ENCODE peak calls at places on chromosomes 12 and 14, in eight cellular contexts. One of them, this sample, is unnamed. For H3K9me3, the result is how much of the 10 kb centered on the place peaks cover.

GRCh38 chr12:27610380-27610779 is 85.9 kb upstream of the REP15 start:
- DNase-seq in trophoblast cell: no peak
- DNase-seq in breast epithelium: peak
- DNase-seq in fibroblast of lung: peak
- DNase-seq in CD4-positive, alpha-beta memory T cell: no peak
- DNase-seq in psoas muscle: no peak
- DNase-seq in CD8-positive, alpha-beta T cell: no peak
- DNase-seq in right atrium auricular region: no peak
- DNase-seq in this sample: no peak

GRCh38 chr12:5459051-5459782 is 27.3 kb downstream of the NTF3 start:
- DNase-seq in trophoblast cell: no peak
- DNase-seq in breast epithelium: no peak
- DNase-seq in fibroblast of lung: no peak
- DNase-seq in CD4-positive, alpha-beta memory T cell: no peak
- DNase-seq in psoas muscle: no peak
- DNase-seq in CD8-positive, alpha-beta T cell: no peak
- DNase-seq in right atrium auricular region: no peak
- DNase-seq in this sample: no peak

GRCh38 chr12:58487280-58488141 is 432.8 kb downstream of the LRIG3 start:
- DNase-seq in trophoblast cell: no peak
- DNase-seq in breast epithelium: no peak
- DNase-seq in fibroblast of lung: peak
- DNase-seq in CD4-positive, alpha-beta memory T cell: no peak
- DNase-seq in psoas muscle: no peak
- DNase-seq in CD8-positive, alpha-beta T cell: no peak
- DNase-seq in right atrium auricular region: no peak
- DNase-seq in this sample: no peak

GRCh38 chr14:92315050-92315785 is 7.7 kb upstream of the SLC24A4 start:
- DNase-seq in trophoblast cell: no peak
- DNase-seq in breast epithelium: no peak
- DNase-seq in fibroblast of lung: no peak
- DNase-seq in CD4-positive, alpha-beta memory T cell: no peak
- DNase-seq in psoas muscle: peak
- DNase-seq in CD8-positive, alpha-beta T cell: no peak
- DNase-seq in right atrium auricular region: no peak
- DNase-seq in this sample: no peak

GRCh38 chr12:2834581-2835491 is at the start of gene NRIP2:
- DNase-seq in trophoblast cell: no peak
- DNase-seq in breast epithelium: no peak
- DNase-seq in fibroblast of lung: peak
- DNase-seq in CD4-positive, alpha-beta memory T cell: no peak
- DNase-seq in psoas muscle: peak
- DNase-seq in CD8-positive, alpha-beta T cell: no peak
- DNase-seq in right atrium auricular region: no peak
- DNase-seq in this sample: peak

GRCh38 chr12:52207895-52208294 is 16.1 kb upstream of the KRT80 start:
- DNase-seq in trophoblast cell: no peak
- DNase-seq in breast epithelium: peak
- DNase-seq in fibroblast of lung: peak
- DNase-seq in CD4-positive, alpha-beta memory T cell: no peak
- DNase-seq in psoas muscle: peak
- DNase-seq in CD8-positive, alpha-beta T cell: no peak
- DNase-seq in right atrium auricular region: no peak
- DNase-seq in this sample: peak

GRCh38 chr14:55568618-55569017 is 11.4 kb upstream of the KTN1 start:
- DNase-seq in trophoblast cell: no peak
- DNase-seq in breast epithelium: no peak
- DNase-seq in fibroblast of lung: no peak
- DNase-seq in CD4-positive, alpha-beta memory T cell: no peak
- DNase-seq in psoas muscle: no peak
- DNase-seq in CD8-positive, alpha-beta T cell: no peak
- DNase-seq in right atrium auricular region: no peak
- DNase-seq in this sample: no peak

GRCh38 chr12:128531153-128531552 is 264.2 kb downstream of the TMEM132C start:
- DNase-seq in trophoblast cell: no peak
- DNase-seq in breast epithelium: no peak
- DNase-seq in fibroblast of lung: no peak
- DNase-seq in CD4-positive, alpha-beta memory T cell: no peak
- DNase-seq in psoas muscle: no peak
- DNase-seq in CD8-positive, alpha-beta T cell: no peak
- DNase-seq in right atrium auricular region: no peak
- DNase-seq in this sample: no peak

GRCh38 chr12:60172696-60173095 is 576.9 kb downstream of the SLC16A7 start:
- DNase-seq in trophoblast cell: no peak
- DNase-seq in breast epithelium: no peak
- DNase-seq in fibroblast of lung: no peak
- DNase-seq in CD4-positive, alpha-beta memory T cell: no peak
- DNase-seq in psoas muscle: no peak
- DNase-seq in CD8-positive, alpha-beta T cell: no peak
- DNase-seq in right atrium auricular region: no peak
- DNase-seq in this sample: no peak

GRCh38 chr12:50211392-50212070 is 44.4 kb upstream of the CERS5 start:
- DNase-seq in trophoblast cell: no peak
- DNase-seq in breast epithelium: no peak
- DNase-seq in fibroblast of lung: no peak
- DNase-seq in CD4-positive, alpha-beta memory T cell: no peak
- DNase-seq in psoas muscle: no peak
- DNase-seq in CD8-positive, alpha-beta T cell: no peak
- DNase-seq in right atrium auricular region: no peak
- DNase-seq in this sample: no peak

GRCh38 chr14:104782823-104783170 is 12.8 kb downstream of the AKT1 start:
- DNase-seq in trophoblast cell: no peak
- DNase-seq in breast epithelium: no peak
- DNase-seq in fibroblast of lung: no peak
- DNase-seq in CD4-positive, alpha-beta memory T cell: no peak
- DNase-seq in psoas muscle: no peak
- DNase-seq in CD8-positive, alpha-beta T cell: no peak
- DNase-seq in right atrium auricular region: no peak
- DNase-seq in this sample: no peak

GRCh38 chr12:111429760-111430417 is 24.2 kb downstream of the SH2B3 start:
- DNase-seq in trophoblast cell: no peak
- DNase-seq in breast epithelium: no peak
- DNase-seq in fibroblast of lung: no peak
- DNase-seq in CD4-positive, alpha-beta memory T cell: peak
- DNase-seq in psoas muscle: no peak
- DNase-seq in CD8-positive, alpha-beta T cell: peak
- DNase-seq in right atrium auricular region: no peak
- DNase-seq in this sample: no peak

GRCh38 chr12:12531194-12531593 is 31.5 kb downstream of the DUSP16 start:
- DNase-seq in trophoblast cell: peak
- DNase-seq in breast epithelium: no peak
- DNase-seq in fibroblast of lung: no peak
- DNase-seq in CD4-positive, alpha-beta memory T cell: no peak
- DNase-seq in psoas muscle: no peak
- DNase-seq in CD8-positive, alpha-beta T cell: no peak
- DNase-seq in right atrium auricular region: no peak
- DNase-seq in this sample: no peak

GRCh38 chr12:39441189-39441962 is 1.5 kb downstream of the KIF21A start:
- DNase-seq in trophoblast cell: no peak
- DNase-seq in breast epithelium: no peak
- DNase-seq in fibroblast of lung: no peak
- DNase-seq in CD4-positive, alpha-beta memory T cell: no peak
- DNase-seq in psoas muscle: no peak
- DNase-seq in CD8-positive, alpha-beta T cell: no peak
- DNase-seq in right atrium auricular region: no peak
- DNase-seq in this sample: no peak

GRCh38 chr14:102840801-102841528 is 63.7 kb downstream of the TRAF3 start:
- DNase-seq in trophoblast cell: no peak
- DNase-seq in breast epithelium: no peak
- DNase-seq in fibroblast of lung: no peak
- DNase-seq in CD4-positive, alpha-beta memory T cell: no peak
- DNase-seq in psoas muscle: no peak
- DNase-seq in CD8-positive, alpha-beta T cell: no peak
- DNase-seq in right atrium auricular region: no peak
- DNase-seq in this sample: no peak

DNA sequence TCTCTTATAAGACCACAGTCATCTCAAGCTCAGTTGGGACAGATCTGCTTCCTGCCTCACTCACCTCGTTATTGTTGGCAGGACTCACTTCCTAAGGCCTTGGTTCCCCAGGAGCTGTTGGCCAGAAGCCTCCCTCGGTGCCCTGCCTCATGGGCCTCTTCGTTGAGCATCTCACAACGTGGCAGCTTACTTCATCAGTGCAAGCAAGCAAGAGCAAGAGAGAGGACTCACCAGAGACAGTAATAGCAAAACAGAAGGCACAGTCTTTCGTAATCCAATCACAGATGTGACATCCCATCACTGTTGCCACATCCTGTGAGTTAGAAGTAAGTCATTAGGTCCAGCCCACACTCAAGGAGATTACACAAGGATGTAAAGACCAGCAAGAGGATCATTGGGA is 5.1 kb upstream of the NUMB start:
- DNase-seq in trophoblast cell: peak
- DNase-seq in breast epithelium: no peak
- DNase-seq in fibroblast of lung: peak
- DNase-seq in CD4-positive, alpha-beta memory T cell: no peak
- DNase-seq in psoas muscle: peak
- DNase-seq in CD8-positive, alpha-beta T cell: no peak
- DNase-seq in right atrium auricular region: peak
- DNase-seq in this sample: peak
- H3K4me3 ChIP-seq in trophoblast cell: no peak
- H3K4me3 ChIP-seq in breast epithelium: no peak
- H3K4me3 ChIP-seq in fibroblast of lung: no peak
- H3K4me3 ChIP-seq in CD4-positive, alpha-beta memory T cell: no peak
- H3K4me3 ChIP-seq in psoas muscle: no peak
- H3K4me3 ChIP-seq in CD8-positive, alpha-beta T cell: no peak
- H3K4me3 ChIP-seq in right atrium auricular region: no peak
- H3K4me3 ChIP-seq in this sample: no peak

DNA sequence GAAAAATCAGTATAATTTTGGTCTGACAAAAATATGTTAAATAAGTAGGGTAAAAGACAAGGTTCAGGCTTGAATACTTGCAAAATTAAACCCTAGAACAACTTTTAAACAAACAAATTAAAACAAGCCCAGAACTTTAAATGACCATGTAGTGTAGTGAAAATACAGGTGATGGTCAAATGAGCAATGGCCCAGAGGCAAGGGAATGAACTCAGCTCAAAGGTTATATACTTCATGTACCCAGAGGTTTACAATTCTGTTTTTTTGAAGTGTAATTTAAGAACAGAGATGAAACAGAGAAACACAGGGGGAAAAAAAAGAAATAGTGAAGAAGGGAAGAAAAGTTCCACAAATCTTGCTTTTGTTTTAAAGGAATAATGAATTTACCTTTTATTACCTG is 949.2 kb downstream of the TRHDE start:
- DNase-seq in trophoblast cell: no peak
- DNase-seq in breast epithelium: no peak
- DNase-seq in fibroblast of lung: no peak
- DNase-seq in CD4-positive, alpha-beta memory T cell: no peak
- DNase-seq in psoas muscle: no peak
- DNase-seq in CD8-positive, alpha-beta T cell: no peak
- DNase-seq in right atrium auricular region: no peak
- DNase-seq in this sample: no peak
- H3K9me3 ChIP-seq in trophoblast cell: under half
- H3K9me3 ChIP-seq in breast epithelium: under half
- H3K9me3 ChIP-seq in fibroblast of lung: under half
- H3K9me3 ChIP-seq in CD4-positive, alpha-beta memory T cell: under half
- H3K9me3 ChIP-seq in psoas muscle: under half
- H3K9me3 ChIP-seq in CD8-positive, alpha-beta T cell: under half
- H3K9me3 ChIP-seq in right atrium auricular region: under half
- H3K9me3 ChIP-seq in this sample: under half

GRCh38 chr14:88063807-88064206 is 58.9 kb downstream of the GPR65 start:
- DNase-seq in trophoblast cell: no peak
- DNase-seq in breast epithelium: no peak
- DNase-seq in fibroblast of lung: no peak
- DNase-seq in CD4-positive, alpha-beta memory T cell: no peak
- DNase-seq in psoas muscle: no peak
- DNase-seq in CD8-positive, alpha-beta T cell: no peak
- DNase-seq in right atrium auricular region: no peak
- DNase-seq in this sample: no peak
- H3K4me3 ChIP-seq in trophoblast cell: no peak
- H3K4me3 ChIP-seq in breast epithelium: no peak
- H3K4me3 ChIP-seq in fibroblast of lung: no peak
- H3K4me3 ChIP-seq in CD4-positive, alpha-beta memory T cell: no peak
- H3K4me3 ChIP-seq in psoas muscle: no peak
- H3K4me3 ChIP-seq in CD8-positive, alpha-beta T cell: no peak
- H3K4me3 ChIP-seq in right atrium auricular region: no peak
- H3K4me3 ChIP-seq in this sample: no peak

GRCh38 chr12:93868771-93869170 is 191.6 kb downstream of the CRADD start:
- DNase-seq in trophoblast cell: no peak
- DNase-seq in breast epithelium: no peak
- DNase-seq in fibroblast of lung: peak
- DNase-seq in CD4-positive, alpha-beta memory T cell: no peak
- DNase-seq in psoas muscle: no peak
- DNase-seq in CD8-positive, alpha-beta T cell: no peak
- DNase-seq in right atrium auricular region: no peak
- DNase-seq in this sample: peak

GRCh38 chr12:93873561-93873960 is 196.4 kb downstream of the CRADD start:
- DNase-seq in trophoblast cell: no peak
- DNase-seq in breast epithelium: no peak
- DNase-seq in fibroblast of lung: no peak
- DNase-seq in CD4-positive, alpha-beta memory T cell: no peak
- DNase-seq in psoas muscle: no peak
- DNase-seq in CD8-positive, alpha-beta T cell: no peak
- DNase-seq in right atrium auricular region: no peak
- DNase-seq in this sample: no peak

GRCh38 chr12:93865751-93866150 is 188.6 kb downstream of the CRADD start:
- DNase-seq in trophoblast cell: no peak
- DNase-seq in breast epithelium: no peak
- DNase-seq in fibroblast of lung: no peak
- DNase-seq in CD4-positive, alpha-beta memory T cell: no peak
- DNase-seq in psoas muscle: no peak
- DNase-seq in CD8-positive, alpha-beta T cell: no peak
- DNase-seq in right atrium auricular region: no peak
- DNase-seq in this sample: no peak

GRCh38 chr12:93875157-93875556 is 198.0 kb downstream of the CRADD start:
- DNase-seq in trophoblast cell: no peak
- DNase-seq in breast epithelium: no peak
- DNase-seq in fibroblast of lung: no peak
- DNase-seq in CD4-positive, alpha-beta memory T cell: no peak
- DNase-seq in psoas muscle: no peak
- DNase-seq in CD8-positive, alpha-beta T cell: no peak
- DNase-seq in right atrium auricular region: no peak
- DNase-seq in this sample: no peak

GRCh38 chr12:93870020-93870795 is 193.0 kb downstream of the CRADD start:
- DNase-seq in trophoblast cell: no peak
- DNase-seq in breast epithelium: no peak
- DNase-seq in fibroblast of lung: no peak
- DNase-seq in CD4-positive, alpha-beta memory T cell: no peak
- DNase-seq in psoas muscle: no peak
- DNase-seq in CD8-positive, alpha-beta T cell: no peak
- DNase-seq in right atrium auricular region: no peak
- DNase-seq in this sample: no peak
- H3K9me3 ChIP-seq in trophoblast cell: under half
- H3K9me3 ChIP-seq in breast epithelium: under half
- H3K9me3 ChIP-seq in fibroblast of lung: under half
- H3K9me3 ChIP-seq in CD4-positive, alpha-beta memory T cell: under half
- H3K9me3 ChIP-seq in psoas muscle: under half
- H3K9me3 ChIP-seq in CD8-positive, alpha-beta T cell: under half
- H3K9me3 ChIP-seq in right atrium auricular region: under half
- H3K9me3 ChIP-seq in this sample: half or more

This sample was measured in heart right ventricle.